ENCODE peak calls at places on chromosomes 12 and 14, in five cellular contexts. M, X, L, G and E are unnamed samples.

GRCh38 chr14:101897326-101897725 is 67.0 kb upstream of the DYNC1H1 start:
- DNase-seq in L (no peak), X (no peak), G (no peak), M (no peak), E (no peak)

GRCh38 chr14:50035214-50035613 is 81.2 kb downstream of the VCPKMT start:
- DNase-seq in M (no peak), L (no peak), X (no peak), G (no peak), E (no peak)

GRCh38 chr12:54725233-54725843 is 77.2 kb upstream of the DCD start:
- DNase-seq in G (peak), L (no peak), X (no peak), M (peak), E (no peak)

GRCh38 chr14:65804752-65805473 is 392.4 kb downstream of the FUT8 start:
- DNase-seq in M (no peak), X (no peak), G (no peak), L (no peak), E (no peak)

GRCh38 chr14:89391123-89391522 is 25.9 kb downstream of the FOXN3 start:
- DNase-seq in X (no peak), G (no peak), M (peak), L (no peak), E (peak)

GRCh38 chr12:126858586-126858985 is 1408.4 kb upstream of the TMEM132C start:
- DNase-seq in G (no peak), X (no peak), L (no peak), M (no peak), E (no peak)

GRCh38 chr14:24150567-24150966 is 3.3 kb downstream of the RNF31 start:
- DNase-seq in M (no peak), G (no peak), L (no peak), X (no peak), E (no peak)

GRCh38 chr14:105660816-105661531 is 134.6 kb downstream of the TMEM121 start:
- DNase-seq in G (no peak), L (no peak), M (no peak), X (no peak), E (no peak)

GRCh38 chr14:51806624-51807023 is 53.8 kb upstream of the GNG2 start:
- DNase-seq in L (no peak), M (no peak), G (no peak), X (no peak), E (no peak)

GRCh38 chr14:64937176-64937820 is 5.2 kb downstream of the GPX2 start:
- DNase-seq in X (no peak), L (no peak), G (no peak), M (no peak), E (peak)

GRCh38 chr14:95460647-95461478 is 55.6 kb downstream of the SYNE3 start:
- DNase-seq in L (no peak), X (peak), G (peak), M (peak), E (peak)